ENCODE peak calls at places on chromosome 3, in six cellular contexts. One of them, this sample, is unnamed.

GRCh38 chr3:48990636-48991421 is 788 bp downstream of the P4HTM start:
- DNase-seq in DMS153: no peak
- DNase-seq in NCI-H526: peak
- DNase-seq in NCI-H1417 treated with DMSO at 0.1 percent for 48 hours: no peak
- DNase-seq in epithelial cell of esophagus: no peak
- DNase-seq in effector CD8-positive, alpha-beta T cell: no peak
- DNase-seq in this sample: no peak

GRCh38 chr3:120567370-120568197 is 28.6 kb upstream of the NDUFB4 start:
- DNase-seq in DMS153: peak
- DNase-seq in NCI-H526: peak
- DNase-seq in NCI-H1417 treated with DMSO at 0.1 percent for 48 hours: peak
- DNase-seq in epithelial cell of esophagus: peak
- DNase-seq in effector CD8-positive, alpha-beta T cell: no peak
- DNase-seq in this sample: no peak

GRCh38 chr3:45832691-45833090 is 9.2 kb downstream of the LZTFL1 start:
- DNase-seq in DMS153: peak
- DNase-seq in NCI-H526: peak
- DNase-seq in NCI-H1417 treated with DMSO at 0.1 percent for 48 hours: no peak
- DNase-seq in epithelial cell of esophagus: peak
- DNase-seq in effector CD8-positive, alpha-beta T cell: no peak
- DNase-seq in this sample: no peak

GRCh38 chr3:146250449-146251382 is at the start of gene PLSCR4:
- DNase-seq in DMS153: peak
- DNase-seq in NCI-H526: peak
- DNase-seq in NCI-H1417 treated with DMSO at 0.1 percent for 48 hours: no peak
- DNase-seq in epithelial cell of esophagus: peak
- DNase-seq in effector CD8-positive, alpha-beta T cell: no peak
- DNase-seq in this sample: no peak

GRCh38 chr3:13506680-13507079 is 26.6 kb downstream of the HDAC11 start:
- DNase-seq in DMS153: no peak
- DNase-seq in NCI-H526: no peak
- DNase-seq in NCI-H1417 treated with DMSO at 0.1 percent for 48 hours: no peak
- DNase-seq in epithelial cell of esophagus: no peak
- DNase-seq in effector CD8-positive, alpha-beta T cell: no peak
- DNase-seq in this sample: no peak

GRCh38 chr3:100106531-100107155 is 7.7 kb downstream of the FILIP1L start:
- DNase-seq in DMS153: no peak
- DNase-seq in NCI-H526: no peak
- DNase-seq in NCI-H1417 treated with DMSO at 0.1 percent for 48 hours: no peak
- DNase-seq in epithelial cell of esophagus: peak
- DNase-seq in effector CD8-positive, alpha-beta T cell: no peak
- DNase-seq in this sample: no peak

GRCh38 chr3:94259291-94259690 is 196.4 kb downstream of the NSUN3 start:
- DNase-seq in DMS153: no peak
- DNase-seq in NCI-H526: no peak
- DNase-seq in NCI-H1417 treated with DMSO at 0.1 percent for 48 hours: no peak
- DNase-seq in epithelial cell of esophagus: no peak
- DNase-seq in effector CD8-positive, alpha-beta T cell: no peak
- DNase-seq in this sample: no peak

GRCh38 chr3:124229407-124229806 is 237.5 kb upstream of the ROPN1 start:
- DNase-seq in DMS153: no peak
- DNase-seq in NCI-H526: no peak
- DNase-seq in NCI-H1417 treated with DMSO at 0.1 percent for 48 hours: no peak
- DNase-seq in epithelial cell of esophagus: peak
- DNase-seq in effector CD8-positive, alpha-beta T cell: no peak
- DNase-seq in this sample: no peak

GRCh38 chr3:119380697-119381096 is 82.7 kb downstream of the TMEM39A start:
- DNase-seq in DMS153: no peak
- DNase-seq in NCI-H526: no peak
- DNase-seq in NCI-H1417 treated with DMSO at 0.1 percent for 48 hours: no peak
- DNase-seq in epithelial cell of esophagus: peak
- DNase-seq in effector CD8-positive, alpha-beta T cell: no peak
- DNase-seq in this sample: no peak

GRCh38 chr3:4866841-4867240 is 112.4 kb upstream of the BHLHE40 start:
- DNase-seq in DMS153: no peak
- DNase-seq in NCI-H526: no peak
- DNase-seq in NCI-H1417 treated with DMSO at 0.1 percent for 48 hours: no peak
- DNase-seq in epithelial cell of esophagus: peak
- DNase-seq in effector CD8-positive, alpha-beta T cell: no peak
- DNase-seq in this sample: no peak

GRCh38 chr3:40490916-40491315 is 14.0 kb downstream of the ZNF619 start:
- DNase-seq in DMS153: no peak
- DNase-seq in NCI-H526: no peak
- DNase-seq in NCI-H1417 treated with DMSO at 0.1 percent for 48 hours: no peak
- DNase-seq in epithelial cell of esophagus: no peak
- DNase-seq in effector CD8-positive, alpha-beta T cell: no peak
- DNase-seq in this sample: no peak

GRCh38 chr3:25782636-25782937 is 656 bp downstream of the NGLY1 start:
- DNase-seq in DMS153: no peak
- DNase-seq in NCI-H526: no peak
- DNase-seq in NCI-H1417 treated with DMSO at 0.1 percent for 48 hours: no peak
- DNase-seq in epithelial cell of esophagus: no peak
- DNase-seq in effector CD8-positive, alpha-beta T cell: no peak
- DNase-seq in this sample: no peak

GRCh38 chr3:123781571-123782275 is 102.4 kb downstream of the MYLK start:
- DNase-seq in DMS153: no peak
- DNase-seq in NCI-H526: no peak
- DNase-seq in NCI-H1417 treated with DMSO at 0.1 percent for 48 hours: no peak
- DNase-seq in epithelial cell of esophagus: no peak
- DNase-seq in effector CD8-positive, alpha-beta T cell: no peak
- DNase-seq in this sample: no peak

GRCh38 chr3:13332158-13332557 is 88.0 kb downstream of the NUP210 start:
- DNase-seq in DMS153: peak
- DNase-seq in NCI-H526: no peak
- DNase-seq in NCI-H1417 treated with DMSO at 0.1 percent for 48 hours: peak
- DNase-seq in epithelial cell of esophagus: peak
- DNase-seq in effector CD8-positive, alpha-beta T cell: no peak
- DNase-seq in this sample: no peak

GRCh38 chr3:139969386-139969785 is 34.4 kb downstream of the CLSTN2 start:
- DNase-seq in DMS153: no peak
- DNase-seq in NCI-H526: no peak
- DNase-seq in NCI-H1417 treated with DMSO at 0.1 percent for 48 hours: no peak
- DNase-seq in epithelial cell of esophagus: no peak
- DNase-seq in effector CD8-positive, alpha-beta T cell: no peak
- DNase-seq in this sample: no peak

GRCh38 chr3:117297070-117297469 is 587.5 kb downstream of the TUSC7 start:
- DNase-seq in DMS153: no peak
- DNase-seq in NCI-H526: no peak
- DNase-seq in NCI-H1417 treated with DMSO at 0.1 percent for 48 hours: no peak
- DNase-seq in epithelial cell of esophagus: no peak
- DNase-seq in effector CD8-positive, alpha-beta T cell: no peak
- DNase-seq in this sample: no peak

GRCh38 chr3:58581328-58582091 is 4.3 kb upstream of the FAM107A start:
- DNase-seq in DMS153: no peak
- DNase-seq in NCI-H526: peak
- DNase-seq in NCI-H1417 treated with DMSO at 0.1 percent for 48 hours: no peak
- DNase-seq in epithelial cell of esophagus: no peak
- DNase-seq in effector CD8-positive, alpha-beta T cell: no peak
- DNase-seq in this sample: no peak

GRCh38 chr3:28449398-28449797 is 100.8 kb upstream of the AZI2 start:
- DNase-seq in DMS153: no peak
- DNase-seq in NCI-H526: no peak
- DNase-seq in NCI-H1417 treated with DMSO at 0.1 percent for 48 hours: no peak
- DNase-seq in epithelial cell of esophagus: no peak
- DNase-seq in effector CD8-positive, alpha-beta T cell: no peak
- DNase-seq in this sample: no peak

GRCh38 chr3:126487151-126487771 is 11.6 kb upstream of the ZXDC start:
- DNase-seq in DMS153: no peak
- DNase-seq in NCI-H526: peak
- DNase-seq in NCI-H1417 treated with DMSO at 0.1 percent for 48 hours: no peak
- DNase-seq in epithelial cell of esophagus: peak
- DNase-seq in effector CD8-positive, alpha-beta T cell: no peak
- DNase-seq in this sample: no peak

GRCh38 chr3:71117572-71118247 is 465.8 kb downstream of the FOXP1 start:
- DNase-seq in DMS153: no peak
- DNase-seq in NCI-H526: peak
- DNase-seq in NCI-H1417 treated with DMSO at 0.1 percent for 48 hours: no peak
- DNase-seq in epithelial cell of esophagus: no peak
- DNase-seq in effector CD8-positive, alpha-beta T cell: no peak
- DNase-seq in this sample: no peak

GRCh38 chr3:167941234-167941995 is 154.3 kb downstream of the GOLIM4 start:
- DNase-seq in DMS153: no peak
- DNase-seq in NCI-H526: peak
- DNase-seq in NCI-H1417 treated with DMSO at 0.1 percent for 48 hours: no peak
- DNase-seq in epithelial cell of esophagus: peak
- DNase-seq in effector CD8-positive, alpha-beta T cell: no peak
- DNase-seq in this sample: no peak

GRCh38 chr3:115836944-115837343 is 213.6 kb downstream of the GAP43 start:
- DNase-seq in DMS153: no peak
- DNase-seq in NCI-H526: peak
- DNase-seq in NCI-H1417 treated with DMSO at 0.1 percent for 48 hours: no peak
- DNase-seq in epithelial cell of esophagus: peak
- DNase-seq in effector CD8-positive, alpha-beta T cell: no peak
- DNase-seq in this sample: no peak

GRCh38 chr3:77281721-77282120 is 241.8 kb downstream of the ROBO2 start:
- DNase-seq in DMS153: no peak
- DNase-seq in NCI-H526: no peak
- DNase-seq in NCI-H1417 treated with DMSO at 0.1 percent for 48 hours: no peak
- DNase-seq in epithelial cell of esophagus: no peak
- DNase-seq in effector CD8-positive, alpha-beta T cell: no peak
- DNase-seq in this sample: no peak

GRCh38 chr3:58071480-58071971 is 63.3 kb downstream of the FLNB start:
- DNase-seq in DMS153: no peak
- DNase-seq in NCI-H526: no peak
- DNase-seq in NCI-H1417 treated with DMSO at 0.1 percent for 48 hours: no peak
- DNase-seq in epithelial cell of esophagus: no peak
- DNase-seq in effector CD8-positive, alpha-beta T cell: no peak
- DNase-seq in this sample: no peak

GRCh38 chr3:139755551-139755950 is 77.8 kb upstream of the NMNAT3 start:
- DNase-seq in DMS153: no peak
- DNase-seq in NCI-H526: no peak
- DNase-seq in NCI-H1417 treated with DMSO at 0.1 percent for 48 hours: no peak
- DNase-seq in epithelial cell of esophagus: no peak
- DNase-seq in effector CD8-positive, alpha-beta T cell: no peak
- DNase-seq in this sample: no peak

GRCh38 chr3:24725514-24726255 is 231.0 kb upstream of the THRB start:
- DNase-seq in DMS153: no peak
- DNase-seq in NCI-H526: no peak
- DNase-seq in NCI-H1417 treated with DMSO at 0.1 percent for 48 hours: no peak
- DNase-seq in epithelial cell of esophagus: peak
- DNase-seq in effector CD8-positive, alpha-beta T cell: no peak
- DNase-seq in this sample: no peak

GRCh38 chr3:55357796-55358195 is 129.3 kb downstream of the WNT5A start:
- DNase-seq in DMS153: no peak
- DNase-seq in NCI-H526: no peak
- DNase-seq in NCI-H1417 treated with DMSO at 0.1 percent for 48 hours: no peak
- DNase-seq in epithelial cell of esophagus: no peak
- DNase-seq in effector CD8-positive, alpha-beta T cell: no peak
- DNase-seq in this sample: no peak

GRCh38 chr3:69433938-69434263 is 48.0 kb upstream of the FRMD4B start:
- DNase-seq in DMS153: no peak
- DNase-seq in NCI-H526: no peak
- DNase-seq in NCI-H1417 treated with DMSO at 0.1 percent for 48 hours: no peak
- DNase-seq in epithelial cell of esophagus: peak
- DNase-seq in effector CD8-positive, alpha-beta T cell: no peak
- DNase-seq in this sample: no peak

GRCh38 chr3:115982629-115983028 is 359.3 kb downstream of the GAP43 start:
- DNase-seq in DMS153: peak
- DNase-seq in NCI-H526: no peak
- DNase-seq in NCI-H1417 treated with DMSO at 0.1 percent for 48 hours: no peak
- DNase-seq in epithelial cell of esophagus: no peak
- DNase-seq in effector CD8-positive, alpha-beta T cell: no peak
- DNase-seq in this sample: no peak

This sample was measured in stimulated activated naive CD4-positive, alpha-beta T cell.